ENCODE peak calls at places on chromosome 4, in six cellular contexts. J is kidney epithelial cell, V is neural crest cell, W is mammary epithelial cell, M is body of pancreas, B is IMR-90. E is an unnamed sample.

GRCh38 chr4:138320856-138321255 is 78.7 kb upstream of the SLC7A11 start:
- DNase-seq in J (no peak), V (no peak), W (no peak), M (no peak), B (no peak), E (no peak)

GRCh38 chr4:78936989-78937388 is 2.2 kb downstream of the PAQR3 start:
- DNase-seq in J (no peak), V (no peak), W (no peak), M (no peak), B (no peak), E (no peak)

GRCh38 chr4:35970366-35970960 is 273.9 kb downstream of the ARAP2 start:
- DNase-seq in J (peak; percentile 5), V (no peak), W (no peak), M (no peak), B (no peak), E (no peak)

GRCh38 chr4:77393981-77394380 is 211.6 kb upstream of the CXCL13 start:
- DNase-seq in J (peak; percentile 38), V (no peak), W (no peak), M (no peak), B (no peak), E (no peak)

GRCh38 chr4:189396435-189396834 is 544.2 kb upstream of the FRG1 start:
- DNase-seq in J (no peak), V (no peak), W (no peak), M (no peak), B (no peak), E (no peak)

GRCh38 chr4:56764775-56765174 is 56.7 kb downstream of the SPINK2 start:
- DNase-seq in J (no peak), V (no peak), W (no peak), M (no peak), B (peak; percentile 71), E (no peak)

GRCh38 chr4:124806403-124806802 is 93.9 kb upstream of the ANKRD50 start:
- DNase-seq in J (no peak), V (no peak), W (peak; percentile 46), M (no peak), B (peak; percentile 63), E (no peak)

GRCh38 chr4:110361921-110362320 is 114.0 kb upstream of the ENPEP start:
- DNase-seq in J (peak; percentile 95), V (no peak), W (peak; percentile 91), M (no peak), B (no peak), E (no peak)

GRCh38 chr4:55348436-55348835 is 2.4 kb downstream of the SRD5A3 start:
- DNase-seq in J (no peak), V (no peak), W (peak; percentile 11), M (no peak), B (peak; percentile 82), E (no peak)

GRCh38 chr4:4613126-4613465 is 71.2 kb upstream of the STX18 start:
- DNase-seq in J (no peak), V (no peak), W (no peak), M (no peak), B (no peak), E (no peak)

GRCh38 chr4:59920414-59920813 is 1279.7 kb upstream of the ADGRL3 start:
- DNase-seq in J (no peak), V (no peak), W (no peak), M (no peak), B (no peak), E (no peak)

GRCh38 chr4:7418131-7418943 is 16.4 kb downstream of the PSAPL1 start:
- DNase-seq in J (no peak), V (no peak), W (no peak), M (no peak), B (no peak), E (no peak)
- TF ChIP-seq CTCF in J (no peak), V (no peak), W (no peak), M (no peak), B (no peak), E (no peak)

DNA sequence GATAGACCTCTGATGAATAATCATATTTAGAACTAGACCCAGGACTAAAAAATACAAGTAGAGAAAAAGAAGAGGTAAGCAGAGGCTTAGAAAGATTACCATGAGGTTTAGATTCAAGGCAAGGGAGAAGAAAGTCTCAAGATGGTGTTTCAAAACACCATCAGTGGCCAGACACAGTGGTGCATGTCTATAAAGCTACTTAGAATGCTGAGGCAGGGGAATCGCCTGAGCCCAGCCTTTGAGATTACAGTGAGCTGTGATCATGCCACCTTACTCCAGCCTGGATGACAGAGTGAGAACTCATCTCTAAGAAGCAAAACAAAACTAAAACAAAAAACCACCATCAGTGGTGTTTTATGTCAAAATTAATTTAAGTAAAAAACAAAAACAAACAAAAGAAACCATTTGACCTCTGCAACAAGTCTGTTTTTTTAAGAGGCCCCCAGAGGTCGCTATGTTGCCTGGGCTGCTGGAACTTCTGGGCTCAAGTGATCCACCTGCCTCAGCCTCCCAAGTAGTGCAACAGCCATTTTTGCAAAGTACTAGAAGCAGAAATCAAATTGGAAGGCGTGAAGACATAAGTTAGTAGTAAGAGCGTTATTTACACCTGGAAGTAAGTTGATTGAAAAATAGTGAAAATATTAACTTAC is 784.3 kb downstream of the ADGRL3 start:
- DNase-seq in J (no peak), V (no peak), W (no peak), M (no peak), B (no peak), E (no peak)
- TF ChIP-seq CTCF in J (no peak), V (no peak), W (no peak), M (no peak), B (no peak), E (no peak)

DNA sequence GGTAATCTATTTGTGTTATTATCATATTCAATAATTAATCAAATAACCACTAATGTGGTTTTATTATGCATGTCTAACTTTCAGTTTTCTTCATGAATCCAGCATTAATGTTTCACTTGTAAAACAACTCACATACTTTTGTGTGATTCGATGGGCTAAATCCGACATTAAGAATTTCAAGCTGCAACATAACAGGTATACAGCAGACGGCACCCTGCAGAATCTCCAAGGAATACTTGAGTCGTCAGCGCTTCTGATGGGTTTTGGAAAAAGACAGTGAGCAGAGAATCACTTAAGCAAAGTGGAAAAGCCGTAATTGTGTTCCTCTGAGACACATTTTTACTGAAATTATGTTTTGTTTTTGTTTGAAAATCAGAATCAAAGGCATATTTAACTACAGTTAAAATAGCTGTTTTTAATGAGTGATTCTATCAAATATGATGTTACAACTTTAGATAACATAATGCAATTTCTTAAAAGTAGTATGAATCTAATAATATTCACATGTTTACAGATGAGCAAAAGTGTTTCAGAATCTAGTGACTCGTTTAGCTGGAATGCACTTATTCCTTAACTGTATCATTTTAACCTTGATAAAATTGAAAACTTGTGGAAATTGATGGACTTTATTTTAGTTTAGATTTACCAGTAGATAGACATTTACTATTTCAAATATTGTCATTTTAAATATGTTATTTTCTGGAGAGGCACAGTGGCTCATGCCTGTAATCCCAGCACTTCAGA is 514.8 kb downstream of the CCSER1 start:
- DNase-seq in J (no peak), V (no peak), W (no peak), M (no peak), B (no peak), E (no peak)
- TF ChIP-seq CTCF in J (no peak), V (no peak), W (no peak), M (no peak), B (no peak), E (no peak)

GRCh38 chr4:107046261-107046660 is 10.1 kb upstream of the DKK2 start:
- DNase-seq in J (no peak), V (no peak), W (no peak), M (no peak), B (no peak), E (no peak)

GRCh38 chr4:107044170-107044569 is 8.1 kb upstream of the DKK2 start:
- DNase-seq in J (no peak), V (no peak), W (no peak), M (no peak), B (no peak), E (peak; percentile 7)
- TF ChIP-seq CTCF in J (peak; percentile 16), V (peak; percentile 49), W (peak; percentile 3), M (no peak), B (peak; percentile 16), E (peak; percentile 46)

DNA sequence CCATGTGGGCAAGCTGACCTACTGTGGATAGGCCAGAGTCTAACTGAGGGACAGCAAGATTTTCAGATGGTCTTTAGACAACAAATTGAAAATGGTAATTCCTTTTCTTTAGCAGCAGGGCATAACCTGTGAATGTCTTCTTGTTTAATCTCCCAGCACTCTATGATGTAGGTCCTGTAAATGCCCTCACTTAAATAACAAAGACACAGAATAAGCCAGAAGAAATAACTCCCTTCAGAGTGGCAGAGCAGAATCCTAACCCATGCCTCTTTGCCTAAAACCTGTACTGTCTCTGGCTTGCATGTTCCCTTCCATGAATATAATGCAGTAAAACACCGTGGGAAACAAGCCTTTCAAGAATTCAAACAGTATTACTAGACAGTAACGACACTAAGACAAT is 99.6 kb downstream of the TSPAN5 start:
- DNase-seq in J (no peak), V (no peak), W (no peak), M (no peak), B (no peak), E (no peak)
- TF ChIP-seq CTCF in J (no peak), V (no peak), W (no peak), M (no peak), B (no peak), E (no peak)

GRCh38 chr4:70842761-70843435 is 3.2 kb upstream of the GRSF1 start:
- DNase-seq in J (no peak), V (no peak), W (no peak), M (no peak), B (no peak), E (no peak)

GRCh38 chr4:70838972-70839536 is 636 bp downstream of the GRSF1 start:
- DNase-seq in J (peak; percentile 10), V (peak; percentile 43), W (peak; percentile 64), M (peak; percentile 76), B (peak; percentile 49), E (peak; percentile 66)

GRCh38 chr4:70841951-70842350 is 2.3 kb upstream of the GRSF1 start:
- DNase-seq in J (no peak), V (no peak), W (no peak), M (no peak), B (no peak), E (no peak)

GRCh38 chr4:70838400-70838971 is 1.2 kb downstream of the GRSF1 start:
- DNase-seq in J (no peak), V (no peak), W (peak; percentile 1), M (no peak), B (peak; percentile 10), E (no peak)

GRCh38 chr4:70839537-70840093 is at the start of gene GRSF1:
- DNase-seq in J (peak; percentile 34), V (peak; percentile 88), W (peak; percentile 87), M (peak; percentile 96), B (peak; percentile 91), E (peak; percentile 91)
- TF ChIP-seq CTCF in J (no peak), V (no peak), W (no peak), M (no peak), B (no peak), E (no peak)

GRCh38 chr4:140251566-140251965 is 97.6 kb upstream of the MAML3 start:
- DNase-seq in J (no peak), V (no peak), W (peak; percentile 57), M (no peak), B (no peak), E (no peak)
- TF ChIP-seq CTCF in J (no peak), V (no peak), W (no peak), M (no peak), B (no peak), E (no peak)